ENCODE peak calls at places on chromosomes 4 and X, in nine cellular contexts. T is IMR-90, J is left ventricle myocardium inferior, G is mesenchymal stem cell, I is astrocyte of the spinal cord, B is GM23338, Z is HAP-1, V is heart right ventricle, U is aorta. O is an unnamed sample.

GRCh38 chr4:48813984-48814383 is 16.9 kb upstream of the OCIAD1 start:
- DNase-seq in T (no peak), J (no peak), G (no peak), I (no peak), B (no peak), Z (no peak), V (no peak), U (no peak), O (no peak)

GRCh38 chr4:175951794-175952193 is 113.8 kb upstream of the WDR17 start:
- DNase-seq in T (peak), J (no peak), G (no peak), I (peak), B (no peak), Z (no peak), V (no peak), U (no peak), O (peak)

GRCh38 chr4:108117473-108118182 is 51.1 kb downstream of the LEF1 start:
- DNase-seq in T (no peak), J (no peak), G (peak), I (peak), B (peak), Z (peak), V (no peak), U (no peak), O (peak)

GRCh38 chr4:41505161-41505653 is 32.8 kb upstream of the LIMCH1 start:
- DNase-seq in T (no peak), J (no peak), G (peak), I (peak), B (no peak), Z (no peak), V (no peak), U (peak), O (no peak)

GRCh38 chrX:135099493-135099783 is 20.9 kb downstream of the ETDB start:
- DNase-seq in T (no peak), J (no peak), G (no peak), I (no peak), B (no peak), Z (no peak), V (no peak), U (no peak), O (no peak)

GRCh38 chr4:41750158-41750623 is 1.7 kb upstream of the PHOX2B start:
- DNase-seq in T (no peak), J (no peak), G (no peak), I (no peak), B (peak), Z (no peak), V (no peak), U (no peak), O (no peak)

GRCh38 chr4:140233811-140234696 is 80.1 kb upstream of the MAML3 start:
- DNase-seq in T (peak), J (no peak), G (peak), I (peak), B (no peak), Z (no peak), V (no peak), U (no peak), O (peak)

GRCh38 chrX:39895228-39896110 is 202.3 kb downstream of the BCOR start:
- DNase-seq in T (no peak), J (no peak), G (no peak), I (no peak), B (no peak), Z (no peak), V (no peak), U (no peak), O (no peak)

GRCh38 chrX:152444338-152444737 is 6.8 kb downstream of the GABRA3 start:
- DNase-seq in T (no peak), J (no peak), G (no peak), I (no peak), B (no peak), Z (no peak), V (no peak), U (no peak), O (no peak)

GRCh38 chr4:96352051-96352517 is 512.2 kb downstream of the PDHA2 start:
- DNase-seq in T (no peak), J (no peak), G (peak), I (peak), B (peak), Z (peak), V (no peak), U (no peak), O (peak)

GRCh38 chr4:106316773-106317409 is 541 bp downstream of the AIMP1 start:
- DNase-seq in T (no peak), J (no peak), G (peak), I (no peak), B (no peak), Z (no peak), V (no peak), U (no peak), O (peak)

GRCh38 chrX:53048169-53049126 is at the start of gene GPR173:
- DNase-seq in T (peak), J (peak), G (peak), I (peak), B (peak), Z (peak), V (peak), U (peak), O (peak)

GRCh38 chrX:8520791-8521190 is 56.2 kb downstream of the VCX3B start:
- DNase-seq in T (no peak), J (no peak), G (no peak), I (peak), B (no peak), Z (no peak), V (no peak), U (no peak), O (no peak)

GRCh38 chrX:18793601-18794089 is 86.2 kb downstream of the PPEF1 start:
- DNase-seq in T (no peak), J (no peak), G (peak), I (peak), B (no peak), Z (peak), V (no peak), U (no peak), O (peak)

GRCh38 chr4:105139646-105140045 is 7.0 kb upstream of the TET2 start:
- DNase-seq in T (no peak), J (no peak), G (no peak), I (no peak), B (no peak), Z (no peak), V (no peak), U (no peak), O (no peak)

GRCh38 chr4:151606061-151606460 is 154.7 kb downstream of the GATB start:
- DNase-seq in T (no peak), J (no peak), G (peak), I (no peak), B (no peak), Z (no peak), V (peak), U (no peak), O (no peak)

GRCh38 chrX:68462653-68463052 is 29.4 kb upstream of the OPHN1 start:
- DNase-seq in T (peak), J (no peak), G (peak), I (peak), B (peak), Z (peak), V (peak), U (no peak), O (peak)

GRCh38 chr4:174490356-174490969 is 31.8 kb downstream of the HPGD start:
- DNase-seq in T (peak), J (no peak), G (peak), I (peak), B (no peak), Z (no peak), V (no peak), U (no peak), O (peak)

GRCh38 chrX:71998836-71999509 is 88.3 kb downstream of the NHSL2 start:
- DNase-seq in T (no peak), J (no peak), G (peak), I (no peak), B (peak), Z (peak), V (peak), U (no peak), O (no peak)

GRCh38 chrX:130118941-130119640 is 8.8 kb upstream of the ELF4 start:
- DNase-seq in T (peak), J (no peak), G (peak), I (peak), B (no peak), Z (no peak), V (no peak), U (no peak), O (peak)

GRCh38 chrX:46681849-46682248 is 77.1 kb downstream of the SLC9A7 start:
- DNase-seq in T (peak), J (no peak), G (peak), I (no peak), B (no peak), Z (no peak), V (no peak), U (no peak), O (peak)

GRCh38 chr4:111934294-111934693 is 211.0 kb upstream of the FAM241A start:
- DNase-seq in T (no peak), J (no peak), G (no peak), I (no peak), B (peak), Z (no peak), V (no peak), U (no peak), O (no peak)

GRCh38 chrX:18855919-18856644 is 127.8 kb downstream of the PHKA2 start:
- DNase-seq in T (no peak), J (no peak), G (peak), I (peak), B (no peak), Z (no peak), V (no peak), U (no peak), O (peak)

GRCh38 chr4:151721466-151721865 is 39.3 kb downstream of the GATB start:
- DNase-seq in T (no peak), J (no peak), G (peak), I (no peak), B (peak), Z (no peak), V (no peak), U (no peak), O (peak)

GRCh38 chrX:99301990-99302389 is 1108.1 kb downstream of the PCDH19 start:
- DNase-seq in T (no peak), J (no peak), G (no peak), I (no peak), B (peak), Z (peak), V (no peak), U (no peak), O (peak)

GRCh38 chr4:86026720-86027119 is 333.1 kb downstream of the MAPK10 start:
- DNase-seq in T (no peak), J (no peak), G (no peak), I (no peak), B (no peak), Z (no peak), V (no peak), U (no peak), O (no peak)

GRCh38 chr4:140648716-140649115 is 80.0 kb upstream of the UCP1 start:
- DNase-seq in T (peak), J (no peak), G (no peak), I (no peak), B (no peak), Z (no peak), V (no peak), U (no peak), O (no peak)

GRCh38 chrX:119693996-119694451 is 1.1 kb upstream of the SEPTIN6 start:
- DNase-seq in T (no peak), J (no peak), G (peak), I (no peak), B (peak), Z (peak), V (no peak), U (no peak), O (no peak)

GRCh38 chr4:161936625-161937133 is 227.1 kb downstream of the FSTL5 start:
- DNase-seq in T (peak), J (no peak), G (peak), I (peak), B (peak), Z (peak), V (no peak), U (no peak), O (peak)

GRCh38 chr4:123430031-123430430 is 33.4 kb downstream of the SPRY1 start:
- DNase-seq in T (no peak), J (no peak), G (no peak), I (no peak), B (no peak), Z (no peak), V (no peak), U (no peak), O (no peak)

GRCh38 chr4:89837385-89837995 is 529 bp upstream of the SNCA start:
- DNase-seq in T (peak), J (no peak), G (peak), I (peak), B (no peak), Z (peak), V (no peak), U (no peak), O (peak)

GRCh38 chrX:3728454-3728853 is 15.0 kb upstream of the PRKX start:
- DNase-seq in T (peak), J (no peak), G (no peak), I (peak), B (no peak), Z (no peak), V (no peak), U (no peak), O (peak)

GRCh38 chr4:83830138-83830537 is 294.2 kb downstream of the GPAT3 start:
- DNase-seq in T (no peak), J (peak), G (no peak), I (no peak), B (no peak), Z (no peak), V (no peak), U (no peak), O (no peak)

GRCh38 chrX:130704053-130705038 is 198.7 kb downstream of the ENOX2 start:
- DNase-seq in T (peak), J (no peak), G (peak), I (peak), B (no peak), Z (no peak), V (no peak), U (no peak), O (peak)

GRCh38 chr4:14871676-14872430 is 130.4 kb upstream of the CPEB2 start:
- DNase-seq in T (no peak), J (no peak), G (no peak), I (no peak), B (peak), Z (peak), V (no peak), U (no peak), O (no peak)

GRCh38 chr4:23904639-23905061 is 14.8 kb upstream of the PPARGC1A start:
- DNase-seq in T (no peak), J (no peak), G (no peak), I (no peak), B (no peak), Z (no peak), V (no peak), U (no peak), O (no peak)

GRCh38 chrX:1481636-1482529 is 29.2 kb upstream of the ASMTL start:
- DNase-seq in T (peak), J (peak), G (peak), I (peak), B (peak), Z (peak), V (peak), U (peak), O (peak)
- H3K4me3 ChIP-seq in T (no peak), J (peak), G (peak), I (no peak), B (peak), Z (no peak), V (no peak), U (no peak), O (peak)

DNA sequence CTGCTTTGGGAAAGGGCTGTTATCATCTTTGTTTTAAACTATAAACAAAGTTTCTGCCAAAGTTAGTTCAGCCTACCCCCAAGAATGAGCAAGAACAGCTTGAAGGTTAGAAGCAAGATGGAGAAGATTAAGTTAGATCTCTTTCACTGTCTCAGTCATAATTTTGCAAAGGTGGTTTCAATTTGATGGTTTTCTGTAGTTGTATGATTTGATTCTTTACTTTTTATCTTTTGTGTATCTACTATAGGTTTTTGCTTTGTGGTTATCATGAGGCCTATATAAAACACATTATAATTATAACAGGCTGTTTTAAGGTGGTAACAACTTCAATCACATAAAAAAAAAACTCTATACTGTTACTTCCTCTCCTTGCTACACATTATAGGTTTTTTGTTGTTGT is 35.4 kb upstream of the ALG13 start:
- DNase-seq in T (no peak), J (no peak), G (no peak), I (no peak), B (no peak), Z (no peak), V (no peak), U (no peak), O (no peak)
- H3K4me3 ChIP-seq in T (no peak), J (no peak), G (no peak), I (no peak), B (no peak), Z (no peak), V (no peak), U (no peak), O (no peak)

GRCh38 chrX:105553118-105553517 is 269.2 kb upstream of the NRK start:
- DNase-seq in T (no peak), J (no peak), G (no peak), I (no peak), B (no peak), Z (no peak), V (no peak), U (no peak), O (no peak)

GRCh38 chrX:105552395-105552794 is 269.9 kb upstream of the NRK start:
- DNase-seq in T (no peak), J (no peak), G (no peak), I (peak), B (no peak), Z (no peak), V (no peak), U (no peak), O (peak)
- H3K4me3 ChIP-seq in T (no peak), J (no peak), G (no peak), I (no peak), B (no peak), Z (no peak), V (no peak), U (no peak), O (no peak)

GRCh38 chr4:137609693-137610450 is 77.6 kb upstream of the PCDH18 start:
- DNase-seq in T (peak), J (no peak), G (peak), I (peak), B (peak), Z (no peak), V (no peak), U (no peak), O (peak)
- H3K4me3 ChIP-seq in T (no peak), J (peak), G (peak), I (no peak), B (no peak), Z (no peak), V (peak), U (no peak), O (peak)

O was measured in choroid plexus epithelial cell.